ENCODE peak calls at places on chromosomes 1 and 21, in ten cellular contexts. E is body of pancreas, A is right lobe of liver, N is IMR-90, D is uterus, M is A549, Z is transverse colon, V is adrenal gland, P is Peyer's patch, Y is endothelial cell of umbilical vein. Q is an unnamed sample. For H3K4me1, the result is how much of the 10 kb centered on the place peaks cover.

GRCh38 chr1:243421784-243422183 is 165.9 kb downstream of the SDCCAG8 start:
- DNase-seq in E (no peak), A (peak), N (peak), D (peak), M (peak), Z (peak), V (no peak), P (no peak), Y (no peak), Q (peak)

GRCh38 chr1:38778051-38778450 is 81.5 kb downstream of the RRAGC start:
- DNase-seq in E (no peak), A (no peak), N (no peak), D (no peak), M (no peak), Z (no peak), V (no peak), P (no peak), Y (no peak), Q (no peak)

GRCh38 chr1:1374068-1374860 is 743 bp downstream of the AURKAIP1 start:
- DNase-seq in E (peak), A (peak), N (no peak), D (no peak), M (no peak), Z (peak), V (peak), P (peak), Y (no peak), Q (no peak)

GRCh38 chr1:1542766-1543705 is 2.6 kb upstream of the TMEM240 start:
- DNase-seq in E (no peak), A (peak), N (no peak), D (no peak), M (no peak), Z (peak), V (peak), P (no peak), Y (no peak), Q (no peak)

GRCh38 chr1:236099622-236100021 is 34.7 kb upstream of the NID1 start:
- DNase-seq in E (no peak), A (no peak), N (peak), D (no peak), M (no peak), Z (no peak), V (no peak), P (no peak), Y (no peak), Q (no peak)

GRCh38 chr21:35138665-35139381 is 89.7 kb upstream of the RUNX1 start:
- DNase-seq in E (no peak), A (no peak), N (peak), D (no peak), M (no peak), Z (no peak), V (no peak), P (peak), Y (no peak), Q (no peak)

GRCh38 chr1:97796716-97797115 is 124.1 kb downstream of the DPYD start:
- DNase-seq in E (no peak), A (no peak), N (peak), D (no peak), M (peak), Z (no peak), V (no peak), P (no peak), Y (peak), Q (no peak)

GRCh38 chr1:52544665-52545525 is 8.0 kb downstream of the TUT4 start:
- DNase-seq in E (no peak), A (no peak), N (no peak), D (no peak), M (no peak), Z (no peak), V (no peak), P (no peak), Y (no peak), Q (no peak)

GRCh38 chr1:248825573-248825908 is 174 bp downstream of the SH3BP5L start:
- DNase-seq in E (no peak), A (no peak), N (no peak), D (no peak), M (no peak), Z (no peak), V (no peak), P (no peak), Y (no peak), Q (no peak)

GRCh38 chr1:42937141-42937696 is 21.4 kb downstream of the SLC2A1 start:
- DNase-seq in E (no peak), A (no peak), N (peak), D (no peak), M (peak), Z (peak), V (no peak), P (no peak), Y (no peak), Q (no peak)

GRCh38 chr1:54275349-54275748 is 75.4 kb downstream of the MRPL37 start:
- DNase-seq in E (peak), A (peak), N (peak), D (peak), M (no peak), Z (peak), V (peak), P (peak), Y (peak), Q (peak)

GRCh38 chr1:41343790-41344679 is 17.2 kb upstream of the FOXO6 start:
- DNase-seq in E (no peak), A (peak), N (no peak), D (peak), M (no peak), Z (no peak), V (peak), P (no peak), Y (no peak), Q (no peak)

GRCh38 chr1:159930216-159930615 is 4.9 kb upstream of the TAGLN2 start:
- DNase-seq in E (no peak), A (no peak), N (no peak), D (no peak), M (no peak), Z (no peak), V (no peak), P (no peak), Y (no peak), Q (no peak)

GRCh38 chr1:45857101-45857700 is 53.8 kb downstream of the MAST2 start:
- DNase-seq in E (no peak), A (no peak), N (no peak), D (no peak), M (no peak), Z (no peak), V (no peak), P (no peak), Y (no peak), Q (no peak)

GRCh38 chr1:77687519-77687906 is 5.1 kb upstream of the ZZZ3 start:
- DNase-seq in E (peak), A (no peak), N (no peak), D (peak), M (peak), Z (no peak), V (no peak), P (no peak), Y (no peak), Q (no peak)

GRCh38 chr1:164767257-164768044 is 208.5 kb downstream of the PBX1 start:
- DNase-seq in E (no peak), A (no peak), N (peak), D (no peak), M (peak), Z (no peak), V (no peak), P (no peak), Y (peak), Q (no peak)

GRCh38 chr21:15311510-15311909 is 246.7 kb upstream of the NRIP1 start:
- DNase-seq in E (no peak), A (no peak), N (no peak), D (no peak), M (no peak), Z (no peak), V (no peak), P (no peak), Y (no peak), Q (no peak)

GRCh38 chr1:245183429-245183828 is 28.6 kb downstream of the KIF26B start:
- DNase-seq in E (no peak), A (no peak), N (no peak), D (no peak), M (no peak), Z (no peak), V (no peak), P (no peak), Y (no peak), Q (no peak)

GRCh38 chr1:200634449-200635122 is 14.0 kb upstream of the KIF14 start:
- DNase-seq in E (no peak), A (no peak), N (no peak), D (no peak), M (peak), Z (no peak), V (no peak), P (no peak), Y (no peak), Q (no peak)

GRCh38 chr1:186304982-186305949 is 69.8 kb downstream of the TPR start:
- DNase-seq in E (no peak), A (no peak), N (peak), D (no peak), M (peak), Z (no peak), V (no peak), P (no peak), Y (peak), Q (no peak)

GRCh38 chr1:1782399-1783221 is 4.3 kb upstream of the NADK start:
- DNase-seq in E (peak), A (peak), N (peak), D (peak), M (peak), Z (peak), V (peak), P (peak), Y (peak), Q (peak)

GRCh38 chr1:46437723-46438122 is 43.6 kb downstream of the FAAH start:
- DNase-seq in E (no peak), A (no peak), N (no peak), D (no peak), M (no peak), Z (no peak), V (no peak), P (no peak), Y (no peak), Q (no peak)

GRCh38 chr1:54122131-54122751 is 30.6 kb downstream of the CDCP2 start:
- DNase-seq in E (peak), A (no peak), N (no peak), D (no peak), M (no peak), Z (peak), V (no peak), P (no peak), Y (no peak), Q (peak)

GRCh38 chr1:83555871-83556270 is 443.1 kb downstream of the TTLL7 start:
- DNase-seq in E (no peak), A (no peak), N (no peak), D (no peak), M (no peak), Z (no peak), V (no peak), P (no peak), Y (no peak), Q (no peak)

GRCh38 chr1:63327417-63328139 is 5.2 kb downstream of the FOXD3 start:
- DNase-seq in E (peak), A (peak), N (peak), D (no peak), M (peak), Z (peak), V (peak), P (no peak), Y (peak), Q (peak)

GRCh38 chr1:208024406-208024805 is 113.5 kb upstream of the CD34 start:
- DNase-seq in E (no peak), A (no peak), N (no peak), D (no peak), M (no peak), Z (no peak), V (no peak), P (no peak), Y (no peak), Q (no peak)

GRCh38 chr1:226697151-226697575 is 41.9 kb downstream of the ITPKB start:
- DNase-seq in E (no peak), A (no peak), N (peak), D (no peak), M (no peak), Z (no peak), V (no peak), P (no peak), Y (peak), Q (no peak)

GRCh38 chr1:200818248-200818647 is 54.5 kb upstream of the GPR25 start:
- DNase-seq in E (no peak), A (no peak), N (no peak), D (no peak), M (no peak), Z (no peak), V (no peak), P (no peak), Y (no peak), Q (no peak)

GRCh38 chr1:98001764-98002163 is 80.9 kb upstream of the DPYD start:
- DNase-seq in E (no peak), A (no peak), N (peak), D (no peak), M (peak), Z (no peak), V (no peak), P (no peak), Y (no peak), Q (no peak)

GRCh38 chr1:117658676-117659075 is 52.8 kb downstream of the TENT5C start:
- DNase-seq in E (no peak), A (no peak), N (no peak), D (no peak), M (no peak), Z (peak), V (no peak), P (peak), Y (no peak), Q (no peak)

GRCh38 chr1:178143730-178144343 is 49.9 kb downstream of the RASAL2 start:
- DNase-seq in E (no peak), A (no peak), N (peak), D (no peak), M (no peak), Z (no peak), V (no peak), P (no peak), Y (no peak), Q (no peak)

GRCh38 chr1:186188004-186188539 is 187.0 kb downstream of the TPR start:
- DNase-seq in E (no peak), A (no peak), N (peak), D (no peak), M (peak), Z (no peak), V (no peak), P (no peak), Y (peak), Q (no peak)

GRCh38 chr21:40667964-40668363 is 179.0 kb downstream of the DSCAM start:
- DNase-seq in E (no peak), A (no peak), N (no peak), D (no peak), M (no peak), Z (no peak), V (no peak), P (no peak), Y (no peak), Q (no peak)

GRCh38 chr1:241447056-241447649 is 72.4 kb downstream of the FH start:
- DNase-seq in E (no peak), A (no peak), N (peak), D (no peak), M (no peak), Z (no peak), V (no peak), P (no peak), Y (no peak), Q (no peak)

GRCh38 chr1:112938188-112938587 is 17.8 kb downstream of the SLC16A1 start:
- DNase-seq in E (no peak), A (no peak), N (peak), D (no peak), M (no peak), Z (no peak), V (no peak), P (no peak), Y (no peak), Q (no peak)

GRCh38 chr1:24186031-24186710 is 918 bp downstream of the IFNLR1 start:
- DNase-seq in E (no peak), A (peak), N (no peak), D (no peak), M (no peak), Z (no peak), V (no peak), P (no peak), Y (no peak), Q (no peak)

GRCh38 chr1:214475746-214476145 is 75.7 kb downstream of the PTPN14 start:
- DNase-seq in E (no peak), A (no peak), N (no peak), D (no peak), M (no peak), Z (no peak), V (no peak), P (no peak), Y (no peak), Q (no peak)

GRCh38 chr1:241994171-241994570 is 4.7 kb downstream of the MAP1LC3C start:
- DNase-seq in E (no peak), A (no peak), N (no peak), D (no peak), M (no peak), Z (no peak), V (no peak), P (no peak), Y (no peak), Q (no peak)

DNA sequence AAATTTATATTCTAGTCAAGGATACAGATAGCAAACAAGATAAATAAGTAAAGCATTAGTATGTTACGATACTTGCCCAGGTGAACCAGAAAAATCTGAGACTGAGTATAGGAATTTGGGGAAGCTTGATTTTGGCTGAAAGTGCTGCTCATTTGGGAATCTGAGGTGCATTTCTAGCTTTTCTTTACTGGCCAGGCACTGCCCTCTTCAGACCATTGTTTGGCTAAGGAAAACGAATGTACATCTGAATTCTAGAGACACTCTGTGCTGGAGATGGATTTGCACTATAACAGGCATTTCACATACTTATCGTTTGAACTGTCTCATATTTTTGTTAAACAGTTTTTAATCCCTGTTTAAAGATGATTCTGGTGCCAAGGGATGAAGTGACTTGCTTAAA is 23.4 kb downstream of the ARID1A start:
- DNase-seq in E (no peak), A (no peak), N (no peak), D (no peak), M (no peak), Z (no peak), V (no peak), P (no peak), Y (no peak), Q (no peak)
- TF ChIP-seq POLR2A in E (no peak), A (no peak), N (no peak), D (no peak), M (no peak), Z (no peak), V (no peak), P (no peak), Y (no peak), Q (no peak)

GRCh38 chr1:235075121-235075954 is 53.3 kb downstream of the TOMM20 start:
- DNase-seq in E (peak), A (peak), N (peak), D (peak), M (peak), Z (peak), V (no peak), P (peak), Y (peak), Q (no peak)
- H3K4me1 ChIP-seq in E (half or more), A (under half), N (under half), D (under half), M (half or more), Z (half or more), V (half or more), P (under half), Y (under half), Q (under half)

GRCh38 chr21:25501448-25501847 is 105.8 kb downstream of the MRPL39 start:
- DNase-seq in E (no peak), A (no peak), N (no peak), D (no peak), M (no peak), Z (no peak), V (no peak), P (no peak), Y (no peak), Q (no peak)
- TF ChIP-seq POLR2A in E (no peak), A (no peak), N (no peak), D (no peak), M (no peak), Z (no peak), V (no peak), P (no peak), Y (no peak), Q (no peak)

DNA sequence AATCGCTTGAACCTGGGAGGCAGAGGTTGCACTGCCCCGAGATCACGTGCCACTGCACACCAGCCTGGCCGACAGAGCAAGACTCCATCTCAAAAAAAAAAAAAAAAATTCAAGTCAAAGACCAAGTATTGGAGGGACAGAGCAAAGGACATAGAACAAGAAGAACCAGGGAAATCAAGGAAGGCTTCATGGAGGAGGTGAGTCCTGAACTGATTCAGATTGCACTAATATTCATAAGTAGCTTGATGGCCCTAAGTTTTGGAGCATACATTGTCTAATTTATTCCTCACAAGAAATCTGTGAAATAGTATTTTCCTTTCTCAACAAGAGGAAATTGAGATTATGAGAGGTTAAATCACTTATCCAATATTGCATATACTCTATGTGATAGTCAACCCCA is 3.9 kb upstream of the PRR9 start:
- DNase-seq in E (no peak), A (no peak), N (no peak), D (no peak), M (no peak), Z (no peak), V (no peak), P (no peak), Y (no peak), Q (no peak)
- H3K4me1 ChIP-seq in E (under half), A (under half), N (under half), D (under half), M (under half), Z (under half), V (under half), P (under half), Y (under half), Q (under half)

GRCh38 chr1:205810448-205811157 is 2.4 kb downstream of the SLC41A1 start:
- DNase-seq in E (no peak), A (no peak), N (no peak), D (no peak), M (peak), Z (no peak), V (no peak), P (no peak), Y (no peak), Q (peak)

GRCh38 chr1:205811660-205812059 is 1.3 kb downstream of the SLC41A1 start:
- DNase-seq in E (peak), A (no peak), N (no peak), D (no peak), M (no peak), Z (no peak), V (peak), P (no peak), Y (no peak), Q (peak)

GRCh38 chr1:205813755-205814058 is 709 bp upstream of the SLC41A1 start:
- DNase-seq in E (no peak), A (no peak), N (peak), D (no peak), M (peak), Z (no peak), V (no peak), P (peak), Y (no peak), Q (peak)

GRCh38 chr1:205812271-205812877 is 624 bp downstream of the SLC41A1 start:
- DNase-seq in E (no peak), A (no peak), N (peak), D (peak), M (no peak), Z (peak), V (peak), P (peak), Y (peak), Q (peak)

DNA sequence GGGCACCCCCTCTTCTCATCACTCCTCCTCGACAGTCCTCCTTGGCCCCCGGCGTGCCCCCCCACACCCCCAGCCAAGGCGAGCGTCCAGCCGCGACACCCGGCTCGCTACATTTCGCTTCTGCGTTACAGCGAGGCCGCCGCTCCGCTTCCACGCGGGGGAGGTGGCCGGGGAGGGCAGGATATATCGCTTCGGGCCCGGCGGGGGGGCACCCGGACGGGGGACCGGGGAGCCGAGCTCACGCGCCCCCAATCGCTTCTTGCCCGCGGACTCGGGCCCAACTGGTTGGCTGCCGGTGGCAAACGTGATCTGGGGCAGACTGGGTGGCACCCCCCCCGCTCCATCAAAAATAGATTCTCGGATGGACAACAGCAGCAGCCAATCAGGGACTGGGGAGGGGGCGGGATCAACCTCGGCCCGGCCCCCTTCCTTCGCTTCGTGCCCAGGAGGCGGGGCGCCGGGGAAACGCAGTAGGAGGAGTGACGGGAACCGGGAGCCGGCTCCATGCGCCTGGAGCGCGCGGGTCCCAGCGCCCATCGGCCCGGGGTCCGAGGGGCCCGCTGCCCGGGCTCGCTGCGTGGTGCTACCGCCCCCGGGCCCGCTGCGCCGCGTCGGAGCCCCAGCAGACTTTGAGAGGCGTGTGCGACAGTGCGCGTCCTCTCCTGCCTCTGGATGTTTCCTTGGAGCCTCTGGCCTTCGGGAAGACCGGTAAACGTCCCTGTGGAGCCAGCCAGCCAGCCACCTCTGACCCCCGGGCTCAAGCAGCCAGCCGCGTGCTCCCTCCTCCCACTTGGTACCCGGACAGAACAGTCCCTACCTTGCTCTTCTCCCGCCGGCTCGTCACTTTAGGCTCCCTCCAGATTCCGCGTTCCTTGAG is at the start of gene SLC41A1:
- DNase-seq in E (peak), A (peak), N (peak), D (peak), M (peak), Z (peak), V (peak), P (peak), Y (peak), Q (peak)
- TF ChIP-seq POLR2A in E (peak), A (peak), N (peak), D (peak), M (peak), Z (peak), V (peak), P (peak), Y (peak), Q (peak)

GRCh38 chr1:3618904-3619671 is 5.7 kb upstream of the TPRG1L start:
- DNase-seq in E (peak), A (peak), N (peak), D (peak), M (peak), Z (peak), V (peak), P (peak), Y (peak), Q (peak)
- H3K4me1 ChIP-seq in E (under half), A (under half), N (under half), D (under half), M (under half), Z (under half), V (under half), P (under half), Y (under half), Q (under half)